ENCODE peak calls at places on chromosomes 5 and 9, in five cellular contexts. One of them, this sample, is unnamed.

GRCh38 chr5:132090107-132090506 is 16.5 kb downstream of the CSF2 start:
- DNase-seq in natural killer cell: no peak
- DNase-seq in upper lobe of left lung: no peak
- DNase-seq in HL-60: no peak
- DNase-seq in OCI-LY7: no peak
- DNase-seq in this sample: no peak

GRCh38 chr5:172879434-172879828 is 45.4 kb downstream of the ERGIC1 start:
- DNase-seq in natural killer cell: no peak
- DNase-seq in upper lobe of left lung: no peak
- DNase-seq in HL-60: no peak
- DNase-seq in OCI-LY7: no peak
- DNase-seq in this sample: no peak

GRCh38 chr9:126611592-126612328 is 2.0 kb upstream of the LMX1B start:
- DNase-seq in natural killer cell: peak; percentile 73
- DNase-seq in upper lobe of left lung: peak; percentile 62
- DNase-seq in HL-60: peak; percentile 36
- DNase-seq in OCI-LY7: peak; percentile 46
- DNase-seq in this sample: peak; percentile 89

GRCh38 chr9:35790385-35791291 is 753 bp upstream of the NPR2 start:
- DNase-seq in natural killer cell: peak; percentile 39
- DNase-seq in upper lobe of left lung: peak; percentile 64
- DNase-seq in HL-60: peak; percentile 43
- DNase-seq in OCI-LY7: peak; percentile 73
- DNase-seq in this sample: peak; percentile 55

GRCh38 chr9:83355024-83355444 is 183.2 kb downstream of the FRMD3 start:
- DNase-seq in natural killer cell: no peak
- DNase-seq in upper lobe of left lung: no peak
- DNase-seq in HL-60: no peak
- DNase-seq in OCI-LY7: no peak
- DNase-seq in this sample: no peak

GRCh38 chr5:162565-163337 is 28.5 kb upstream of the LRRC14B start:
- DNase-seq in natural killer cell: no peak
- DNase-seq in upper lobe of left lung: peak; percentile 17
- DNase-seq in HL-60: no peak
- DNase-seq in OCI-LY7: no peak
- DNase-seq in this sample: no peak

GRCh38 chr5:176446884-176447537 is 1.2 kb upstream of the FAF2 start:
- DNase-seq in natural killer cell: no peak
- DNase-seq in upper lobe of left lung: no peak
- DNase-seq in HL-60: no peak
- DNase-seq in OCI-LY7: no peak
- DNase-seq in this sample: peak; percentile 48

GRCh38 chr5:34586117-34586885 is 69.8 kb upstream of the RAI14 start:
- DNase-seq in natural killer cell: no peak
- DNase-seq in upper lobe of left lung: no peak
- DNase-seq in HL-60: no peak
- DNase-seq in OCI-LY7: no peak
- DNase-seq in this sample: no peak

GRCh38 chr9:120869726-120870125 is 7.3 kb downstream of the PHF19 start:
- DNase-seq in natural killer cell: no peak
- DNase-seq in upper lobe of left lung: no peak
- DNase-seq in HL-60: no peak
- DNase-seq in OCI-LY7: no peak
- DNase-seq in this sample: no peak

GRCh38 chr5:61200582-61201155 is 38.4 kb upstream of the SMIM15 start:
- DNase-seq in natural killer cell: no peak
- DNase-seq in upper lobe of left lung: no peak
- DNase-seq in HL-60: no peak
- DNase-seq in OCI-LY7: no peak
- DNase-seq in this sample: no peak

GRCh38 chr9:8356406-8356805 is 556.8 kb upstream of the DMAC1 start:
- DNase-seq in natural killer cell: no peak
- DNase-seq in upper lobe of left lung: no peak
- DNase-seq in HL-60: no peak
- DNase-seq in OCI-LY7: no peak
- DNase-seq in this sample: no peak

GRCh38 chr5:50968296-50969206 is 302.1 kb downstream of the PARP8 start:
- DNase-seq in natural killer cell: no peak
- DNase-seq in upper lobe of left lung: no peak
- DNase-seq in HL-60: no peak
- DNase-seq in OCI-LY7: no peak
- DNase-seq in this sample: no peak

GRCh38 chr9:130183133-130183762 is 11.0 kb downstream of the NCS1 start:
- DNase-seq in natural killer cell: no peak
- DNase-seq in upper lobe of left lung: no peak
- DNase-seq in HL-60: no peak
- DNase-seq in OCI-LY7: no peak
- DNase-seq in this sample: peak; percentile 61

GRCh38 chr5:16464664-16465543 is 696 bp downstream of the ZNF622 start:
- DNase-seq in natural killer cell: peak; percentile 26
- DNase-seq in upper lobe of left lung: no peak
- DNase-seq in HL-60: no peak
- DNase-seq in OCI-LY7: peak; percentile 33
- DNase-seq in this sample: no peak

GRCh38 chr9:136527721-136528710 is 17.8 kb downstream of the NOTCH1 start:
- DNase-seq in natural killer cell: no peak
- DNase-seq in upper lobe of left lung: no peak
- DNase-seq in HL-60: no peak
- DNase-seq in OCI-LY7: no peak
- DNase-seq in this sample: no peak

GRCh38 chr9:76521244-76521673 is 62.3 kb downstream of the GCNT1 start:
- DNase-seq in natural killer cell: no peak
- DNase-seq in upper lobe of left lung: no peak
- DNase-seq in HL-60: no peak
- DNase-seq in OCI-LY7: no peak
- DNase-seq in this sample: no peak

GRCh38 chr9:93807166-93808013 is 147.8 kb downstream of the BARX1 start:
- DNase-seq in natural killer cell: no peak
- DNase-seq in upper lobe of left lung: no peak
- DNase-seq in HL-60: no peak
- DNase-seq in OCI-LY7: no peak
- DNase-seq in this sample: no peak

GRCh38 chr9:126979461-126979860 is 64.9 kb downstream of the RALGPS1 start:
- DNase-seq in natural killer cell: no peak
- DNase-seq in upper lobe of left lung: no peak
- DNase-seq in HL-60: no peak
- DNase-seq in OCI-LY7: no peak
- DNase-seq in this sample: no peak

GRCh38 chr5:127419007-127419406 is 98.4 kb upstream of the PRRC1 start:
- DNase-seq in natural killer cell: no peak
- DNase-seq in upper lobe of left lung: no peak
- DNase-seq in HL-60: no peak
- DNase-seq in OCI-LY7: no peak
- DNase-seq in this sample: no peak
- TF ChIP-seq CTCF in natural killer cell: no peak
- TF ChIP-seq CTCF in upper lobe of left lung: no peak
- TF ChIP-seq CTCF in HL-60: no peak
- TF ChIP-seq CTCF in OCI-LY7: no peak
- TF ChIP-seq CTCF in this sample: no peak

GRCh38 chr9:117835798-117836197 is 131.6 kb downstream of the TLR4 start:
- DNase-seq in natural killer cell: no peak
- DNase-seq in upper lobe of left lung: no peak
- DNase-seq in HL-60: no peak
- DNase-seq in OCI-LY7: no peak
- DNase-seq in this sample: no peak

GRCh38 chr9:117839862-117840261 is 135.7 kb downstream of the TLR4 start:
- DNase-seq in natural killer cell: no peak
- DNase-seq in upper lobe of left lung: no peak
- DNase-seq in HL-60: no peak
- DNase-seq in OCI-LY7: no peak
- DNase-seq in this sample: no peak
- TF ChIP-seq CTCF in natural killer cell: no peak
- TF ChIP-seq CTCF in upper lobe of left lung: no peak
- TF ChIP-seq CTCF in HL-60: no peak
- TF ChIP-seq CTCF in OCI-LY7: no peak
- TF ChIP-seq CTCF in this sample: no peak

DNA sequence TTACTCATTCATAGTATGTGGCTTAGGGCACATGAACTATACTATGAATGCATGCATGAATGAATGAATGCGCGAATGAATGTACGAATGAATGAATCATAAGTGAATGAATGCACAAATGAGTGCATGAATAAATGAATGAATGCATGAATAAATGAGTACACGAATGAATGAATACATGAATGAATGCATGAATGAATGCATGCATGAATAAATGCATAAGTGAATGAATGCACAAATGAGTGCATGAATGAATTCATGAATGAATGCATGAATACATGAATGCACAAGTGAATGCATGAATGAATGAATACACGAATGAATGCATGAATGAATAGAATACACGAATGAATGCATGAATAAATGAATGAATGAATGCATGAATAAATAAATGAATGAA is 52.5 kb upstream of the FCN1 start:
- DNase-seq in natural killer cell: no peak
- DNase-seq in upper lobe of left lung: no peak
- DNase-seq in HL-60: no peak
- DNase-seq in OCI-LY7: no peak
- DNase-seq in this sample: no peak
- TF ChIP-seq CTCF in natural killer cell: no peak
- TF ChIP-seq CTCF in upper lobe of left lung: no peak
- TF ChIP-seq CTCF in HL-60: no peak
- TF ChIP-seq CTCF in OCI-LY7: no peak
- TF ChIP-seq CTCF in this sample: no peak

GRCh38 chr9:79471577-79472543 is 99.9 kb upstream of the TLE4 start:
- DNase-seq in natural killer cell: no peak
- DNase-seq in upper lobe of left lung: peak; percentile 38
- DNase-seq in HL-60: no peak
- DNase-seq in OCI-LY7: peak; percentile 14
- DNase-seq in this sample: no peak
- TF ChIP-seq CTCF in natural killer cell: no peak
- TF ChIP-seq CTCF in upper lobe of left lung: no peak
- TF ChIP-seq CTCF in HL-60: no peak
- TF ChIP-seq CTCF in OCI-LY7: peak; percentile 55
- TF ChIP-seq CTCF in this sample: no peak

DNA sequence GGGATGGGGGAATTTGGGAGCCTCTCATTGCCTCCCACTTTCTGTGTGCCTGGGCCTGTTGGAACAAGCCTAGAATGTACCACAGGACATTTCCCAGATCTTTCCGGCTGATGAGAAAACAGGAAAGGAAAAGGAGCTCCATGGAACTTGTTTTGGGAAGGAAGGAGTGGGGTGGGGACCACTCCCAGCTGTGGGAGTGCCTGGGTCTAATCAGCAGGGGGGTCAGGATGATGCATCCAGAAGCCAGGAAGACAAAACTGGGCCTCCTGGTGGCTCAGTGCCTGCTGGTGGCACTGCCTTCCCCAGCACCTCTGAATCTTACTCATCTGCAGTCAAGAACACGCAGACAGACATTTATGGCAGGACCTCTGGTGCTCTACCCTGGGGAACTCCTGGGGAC is 2.8 kb downstream of the SMIM33 start:
- DNase-seq in natural killer cell: no peak
- DNase-seq in upper lobe of left lung: no peak
- DNase-seq in HL-60: no peak
- DNase-seq in OCI-LY7: no peak
- DNase-seq in this sample: no peak
- TF ChIP-seq CTCF in natural killer cell: no peak
- TF ChIP-seq CTCF in upper lobe of left lung: no peak
- TF ChIP-seq CTCF in HL-60: no peak
- TF ChIP-seq CTCF in OCI-LY7: no peak
- TF ChIP-seq CTCF in this sample: no peak

This sample was measured in mesothelial cell of epicardium.